ENCODE peak calls at places on chromosomes 3 and 15, in nine cellular contexts. One of them, this sample, is unnamed.

GRCh38 chr3:50562866-50563265 is 4.7 kb downstream of the C3orf18 start:
- DNase-seq in brain microvascular endothelial cell: no peak
- DNase-seq in upper lobe of right lung: no peak
- DNase-seq in A549: no peak
- DNase-seq in dorsolateral prefrontal cortex: no peak
- DNase-seq in omental fat pad: no peak
- DNase-seq in GM12878: no peak
- DNase-seq in bronchial epithelial cell: peak; percentile 86
- DNase-seq in CD4-positive, alpha-beta T cell: no peak
- DNase-seq in this sample: no peak

GRCh38 chr15:55694652-55695150 is 48.3 kb downstream of the PRTG start:
- DNase-seq in brain microvascular endothelial cell: no peak
- DNase-seq in upper lobe of right lung: no peak
- DNase-seq in A549: peak; percentile 41
- DNase-seq in dorsolateral prefrontal cortex: no peak
- DNase-seq in omental fat pad: no peak
- DNase-seq in GM12878: peak; percentile 48
- DNase-seq in bronchial epithelial cell: peak; percentile 7
- DNase-seq in CD4-positive, alpha-beta T cell: no peak
- DNase-seq in this sample: no peak

GRCh38 chr3:98978068-98978811 is 76.7 kb upstream of the DCBLD2 start:
- DNase-seq in brain microvascular endothelial cell: no peak
- DNase-seq in upper lobe of right lung: no peak
- DNase-seq in A549: no peak
- DNase-seq in dorsolateral prefrontal cortex: no peak
- DNase-seq in omental fat pad: no peak
- DNase-seq in GM12878: no peak
- DNase-seq in bronchial epithelial cell: no peak
- DNase-seq in CD4-positive, alpha-beta T cell: no peak
- DNase-seq in this sample: no peak

GRCh38 chr3:190265795-190266194 is 56.5 kb downstream of the CLDN1 start:
- DNase-seq in brain microvascular endothelial cell: peak; percentile 48
- DNase-seq in upper lobe of right lung: no peak
- DNase-seq in A549: no peak
- DNase-seq in dorsolateral prefrontal cortex: no peak
- DNase-seq in omental fat pad: no peak
- DNase-seq in GM12878: no peak
- DNase-seq in bronchial epithelial cell: peak; percentile 100
- DNase-seq in CD4-positive, alpha-beta T cell: no peak
- DNase-seq in this sample: no peak

GRCh38 chr3:169041677-169042171 is 621.8 kb downstream of the MECOM start:
- DNase-seq in brain microvascular endothelial cell: peak; percentile 18
- DNase-seq in upper lobe of right lung: no peak
- DNase-seq in A549: peak; percentile 40
- DNase-seq in dorsolateral prefrontal cortex: no peak
- DNase-seq in omental fat pad: no peak
- DNase-seq in GM12878: no peak
- DNase-seq in bronchial epithelial cell: peak; percentile 78
- DNase-seq in CD4-positive, alpha-beta T cell: no peak
- DNase-seq in this sample: no peak

GRCh38 chr15:98025237-98025636 is 64.7 kb downstream of the ARRDC4 start:
- DNase-seq in brain microvascular endothelial cell: no peak
- DNase-seq in upper lobe of right lung: no peak
- DNase-seq in A549: no peak
- DNase-seq in dorsolateral prefrontal cortex: no peak
- DNase-seq in omental fat pad: no peak
- DNase-seq in GM12878: no peak
- DNase-seq in bronchial epithelial cell: peak; percentile 93
- DNase-seq in CD4-positive, alpha-beta T cell: no peak
- DNase-seq in this sample: no peak

GRCh38 chr3:157354722-157355121 is 81.9 kb upstream of the PTX3 start:
- DNase-seq in brain microvascular endothelial cell: no peak
- DNase-seq in upper lobe of right lung: no peak
- DNase-seq in A549: peak; percentile 24
- DNase-seq in dorsolateral prefrontal cortex: no peak
- DNase-seq in omental fat pad: no peak
- DNase-seq in GM12878: no peak
- DNase-seq in bronchial epithelial cell: peak; percentile 26
- DNase-seq in CD4-positive, alpha-beta T cell: no peak
- DNase-seq in this sample: no peak

GRCh38 chr15:89175617-89176191 is 45.7 kb downstream of the RLBP1 start:
- DNase-seq in brain microvascular endothelial cell: no peak
- DNase-seq in upper lobe of right lung: no peak
- DNase-seq in A549: no peak
- DNase-seq in dorsolateral prefrontal cortex: no peak
- DNase-seq in omental fat pad: no peak
- DNase-seq in GM12878: no peak
- DNase-seq in bronchial epithelial cell: no peak
- DNase-seq in CD4-positive, alpha-beta T cell: no peak
- DNase-seq in this sample: no peak

GRCh38 chr3:124829175-124829818 is 57.9 kb downstream of the ITGB5 start:
- DNase-seq in brain microvascular endothelial cell: no peak
- DNase-seq in upper lobe of right lung: no peak
- DNase-seq in A549: no peak
- DNase-seq in dorsolateral prefrontal cortex: no peak
- DNase-seq in omental fat pad: no peak
- DNase-seq in GM12878: no peak
- DNase-seq in bronchial epithelial cell: no peak
- DNase-seq in CD4-positive, alpha-beta T cell: no peak
- DNase-seq in this sample: no peak

GRCh38 chr3:52721002-52721741 is 15.3 kb downstream of the SPCS1 start:
- DNase-seq in brain microvascular endothelial cell: no peak
- DNase-seq in upper lobe of right lung: no peak
- DNase-seq in A549: no peak
- DNase-seq in dorsolateral prefrontal cortex: no peak
- DNase-seq in omental fat pad: no peak
- DNase-seq in GM12878: no peak
- DNase-seq in bronchial epithelial cell: no peak
- DNase-seq in CD4-positive, alpha-beta T cell: no peak
- DNase-seq in this sample: no peak

GRCh38 chr3:57942872-57943283 is 65.3 kb upstream of the FLNB start:
- DNase-seq in brain microvascular endothelial cell: no peak
- DNase-seq in upper lobe of right lung: no peak
- DNase-seq in A549: no peak
- DNase-seq in dorsolateral prefrontal cortex: no peak
- DNase-seq in omental fat pad: no peak
- DNase-seq in GM12878: no peak
- DNase-seq in bronchial epithelial cell: no peak
- DNase-seq in CD4-positive, alpha-beta T cell: no peak
- DNase-seq in this sample: no peak

GRCh38 chr3:39870706-39871105 is 61.3 kb downstream of the MYRIP start:
- DNase-seq in brain microvascular endothelial cell: no peak
- DNase-seq in upper lobe of right lung: no peak
- DNase-seq in A549: no peak
- DNase-seq in dorsolateral prefrontal cortex: no peak
- DNase-seq in omental fat pad: no peak
- DNase-seq in GM12878: no peak
- DNase-seq in bronchial epithelial cell: peak; percentile 70
- DNase-seq in CD4-positive, alpha-beta T cell: no peak
- DNase-seq in this sample: no peak

GRCh38 chr3:126746395-126747177 is 42.5 kb downstream of the CHCHD6 start:
- DNase-seq in brain microvascular endothelial cell: peak; percentile 83
- DNase-seq in upper lobe of right lung: peak; percentile 79
- DNase-seq in A549: peak; percentile 52
- DNase-seq in dorsolateral prefrontal cortex: no peak
- DNase-seq in omental fat pad: no peak
- DNase-seq in GM12878: no peak
- DNase-seq in bronchial epithelial cell: peak; percentile 71
- DNase-seq in CD4-positive, alpha-beta T cell: no peak
- DNase-seq in this sample: no peak

GRCh38 chr15:64166104-64166890 is 3.5 kb upstream of the PPIB start:
- DNase-seq in brain microvascular endothelial cell: no peak
- DNase-seq in upper lobe of right lung: no peak
- DNase-seq in A549: no peak
- DNase-seq in dorsolateral prefrontal cortex: no peak
- DNase-seq in omental fat pad: no peak
- DNase-seq in GM12878: no peak
- DNase-seq in bronchial epithelial cell: no peak
- DNase-seq in CD4-positive, alpha-beta T cell: no peak
- DNase-seq in this sample: no peak

GRCh38 chr15:26667222-26667988 is 105.5 kb downstream of the GABRB3 start:
- DNase-seq in brain microvascular endothelial cell: no peak
- DNase-seq in upper lobe of right lung: peak; percentile 87
- DNase-seq in A549: peak; percentile 28
- DNase-seq in dorsolateral prefrontal cortex: no peak
- DNase-seq in omental fat pad: no peak
- DNase-seq in GM12878: no peak
- DNase-seq in bronchial epithelial cell: peak; percentile 63
- DNase-seq in CD4-positive, alpha-beta T cell: no peak
- DNase-seq in this sample: no peak

GRCh38 chr3:132396255-132396654 is 21.0 kb upstream of the DNAJC13 start:
- DNase-seq in brain microvascular endothelial cell: no peak
- DNase-seq in upper lobe of right lung: no peak
- DNase-seq in A549: no peak
- DNase-seq in dorsolateral prefrontal cortex: no peak
- DNase-seq in omental fat pad: no peak
- DNase-seq in GM12878: no peak
- DNase-seq in bronchial epithelial cell: no peak
- DNase-seq in CD4-positive, alpha-beta T cell: no peak
- DNase-seq in this sample: no peak

GRCh38 chr3:167913218-167913902 is 177.8 kb downstream of the SERPINI1 start:
- DNase-seq in brain microvascular endothelial cell: peak; percentile 35
- DNase-seq in upper lobe of right lung: no peak
- DNase-seq in A549: peak; percentile 5
- DNase-seq in dorsolateral prefrontal cortex: no peak
- DNase-seq in omental fat pad: no peak
- DNase-seq in GM12878: no peak
- DNase-seq in bronchial epithelial cell: peak; percentile 15
- DNase-seq in CD4-positive, alpha-beta T cell: no peak
- DNase-seq in this sample: no peak
- TF ChIP-seq CTCF in brain microvascular endothelial cell: peak; percentile 47
- TF ChIP-seq CTCF in upper lobe of right lung: peak; percentile 11
- TF ChIP-seq CTCF in A549: no peak
- TF ChIP-seq CTCF in dorsolateral prefrontal cortex: no peak
- TF ChIP-seq CTCF in omental fat pad: no peak
- TF ChIP-seq CTCF in GM12878: peak; percentile 9
- TF ChIP-seq CTCF in bronchial epithelial cell: no peak
- TF ChIP-seq CTCF in CD4-positive, alpha-beta T cell: no peak
- TF ChIP-seq CTCF in this sample: peak; percentile 30

GRCh38 chr15:85760531-85761371 is 34.0 kb downstream of the KLHL25 start:
- DNase-seq in brain microvascular endothelial cell: no peak
- DNase-seq in upper lobe of right lung: no peak
- DNase-seq in A549: no peak
- DNase-seq in dorsolateral prefrontal cortex: no peak
- DNase-seq in omental fat pad: no peak
- DNase-seq in GM12878: no peak
- DNase-seq in bronchial epithelial cell: no peak
- DNase-seq in CD4-positive, alpha-beta T cell: no peak
- DNase-seq in this sample: no peak
- TF ChIP-seq CTCF in brain microvascular endothelial cell: peak; percentile 45
- TF ChIP-seq CTCF in upper lobe of right lung: no peak
- TF ChIP-seq CTCF in A549: peak; percentile 51
- TF ChIP-seq CTCF in dorsolateral prefrontal cortex: no peak
- TF ChIP-seq CTCF in omental fat pad: no peak
- TF ChIP-seq CTCF in GM12878: peak; percentile 6
- TF ChIP-seq CTCF in bronchial epithelial cell: no peak
- TF ChIP-seq CTCF in CD4-positive, alpha-beta T cell: no peak
- TF ChIP-seq CTCF in this sample: no peak

GRCh38 chr3:156005698-156006097 is 114.7 kb upstream of the KCNAB1 start:
- DNase-seq in brain microvascular endothelial cell: no peak
- DNase-seq in upper lobe of right lung: no peak
- DNase-seq in A549: no peak
- DNase-seq in dorsolateral prefrontal cortex: no peak
- DNase-seq in omental fat pad: no peak
- DNase-seq in GM12878: no peak
- DNase-seq in bronchial epithelial cell: no peak
- DNase-seq in CD4-positive, alpha-beta T cell: no peak
- DNase-seq in this sample: no peak

GRCh38 chr3:156014456-156014855 is 105.9 kb upstream of the KCNAB1 start:
- DNase-seq in brain microvascular endothelial cell: no peak
- DNase-seq in upper lobe of right lung: no peak
- DNase-seq in A549: no peak
- DNase-seq in dorsolateral prefrontal cortex: no peak
- DNase-seq in omental fat pad: no peak
- DNase-seq in GM12878: no peak
- DNase-seq in bronchial epithelial cell: no peak
- DNase-seq in CD4-positive, alpha-beta T cell: no peak
- DNase-seq in this sample: no peak

GRCh38 chr3:156010829-156011228 is 109.5 kb upstream of the KCNAB1 start:
- DNase-seq in brain microvascular endothelial cell: no peak
- DNase-seq in upper lobe of right lung: no peak
- DNase-seq in A549: peak; percentile 55
- DNase-seq in dorsolateral prefrontal cortex: peak; percentile 58
- DNase-seq in omental fat pad: no peak
- DNase-seq in GM12878: no peak
- DNase-seq in bronchial epithelial cell: peak; percentile 39
- DNase-seq in CD4-positive, alpha-beta T cell: no peak
- DNase-seq in this sample: no peak
- TF ChIP-seq CTCF in brain microvascular endothelial cell: peak; percentile 50
- TF ChIP-seq CTCF in upper lobe of right lung: peak; percentile 14
- TF ChIP-seq CTCF in A549: peak; percentile 47
- TF ChIP-seq CTCF in dorsolateral prefrontal cortex: peak; percentile 61
- TF ChIP-seq CTCF in omental fat pad: no peak
- TF ChIP-seq CTCF in GM12878: peak; percentile 39
- TF ChIP-seq CTCF in bronchial epithelial cell: peak; percentile 58
- TF ChIP-seq CTCF in CD4-positive, alpha-beta T cell: no peak
- TF ChIP-seq CTCF in this sample: peak; percentile 62

GRCh38 chr3:61822588-61822987 is 261.2 kb downstream of the PTPRG start:
- DNase-seq in brain microvascular endothelial cell: no peak
- DNase-seq in upper lobe of right lung: no peak
- DNase-seq in A549: no peak
- DNase-seq in dorsolateral prefrontal cortex: no peak
- DNase-seq in omental fat pad: no peak
- DNase-seq in GM12878: no peak
- DNase-seq in bronchial epithelial cell: no peak
- DNase-seq in CD4-positive, alpha-beta T cell: no peak
- DNase-seq in this sample: no peak

GRCh38 chr3:61819861-61820260 is 258.5 kb downstream of the PTPRG start:
- DNase-seq in brain microvascular endothelial cell: no peak
- DNase-seq in upper lobe of right lung: no peak
- DNase-seq in A549: no peak
- DNase-seq in dorsolateral prefrontal cortex: no peak
- DNase-seq in omental fat pad: no peak
- DNase-seq in GM12878: no peak
- DNase-seq in bronchial epithelial cell: peak; percentile 23
- DNase-seq in CD4-positive, alpha-beta T cell: no peak
- DNase-seq in this sample: no peak

GRCh38 chr3:61820306-61820992 is 259.1 kb downstream of the PTPRG start:
- DNase-seq in brain microvascular endothelial cell: no peak
- DNase-seq in upper lobe of right lung: no peak
- DNase-seq in A549: no peak
- DNase-seq in dorsolateral prefrontal cortex: no peak
- DNase-seq in omental fat pad: no peak
- DNase-seq in GM12878: no peak
- DNase-seq in bronchial epithelial cell: no peak
- DNase-seq in CD4-positive, alpha-beta T cell: no peak
- DNase-seq in this sample: no peak

GRCh38 chr3:61824553-61825135 is 263.3 kb downstream of the PTPRG start:
- DNase-seq in brain microvascular endothelial cell: no peak
- DNase-seq in upper lobe of right lung: no peak
- DNase-seq in A549: no peak
- DNase-seq in dorsolateral prefrontal cortex: no peak
- DNase-seq in omental fat pad: no peak
- DNase-seq in GM12878: no peak
- DNase-seq in bronchial epithelial cell: no peak
- DNase-seq in CD4-positive, alpha-beta T cell: no peak
- DNase-seq in this sample: no peak

DNA sequence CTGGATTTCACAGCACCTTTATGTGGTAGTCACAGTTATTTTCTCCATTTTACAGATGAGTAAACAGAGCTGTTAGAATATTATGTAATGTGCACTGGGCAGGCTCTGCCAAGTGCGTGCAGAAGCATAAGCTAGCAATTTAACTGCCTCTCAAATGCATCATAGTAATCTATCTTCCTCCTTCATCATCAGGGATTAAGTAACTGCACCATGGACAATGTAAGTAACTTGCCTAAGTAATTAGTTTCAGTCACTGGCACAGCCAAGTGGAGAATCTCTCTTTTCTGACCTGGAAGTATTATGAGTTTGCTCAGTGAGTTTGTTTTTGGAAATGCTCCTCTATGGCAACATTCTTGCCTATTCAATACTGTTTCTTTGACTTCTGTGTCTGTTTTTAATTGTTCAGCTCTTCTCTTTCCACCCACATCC is 260.5 kb downstream of the PTPRG start:
- DNase-seq in brain microvascular endothelial cell: no peak
- DNase-seq in upper lobe of right lung: no peak
- DNase-seq in A549: no peak
- DNase-seq in dorsolateral prefrontal cortex: no peak
- DNase-seq in omental fat pad: no peak
- DNase-seq in GM12878: no peak
- DNase-seq in bronchial epithelial cell: no peak
- DNase-seq in CD4-positive, alpha-beta T cell: no peak
- DNase-seq in this sample: no peak
- TF ChIP-seq CTCF in brain microvascular endothelial cell: no peak
- TF ChIP-seq CTCF in upper lobe of right lung: no peak
- TF ChIP-seq CTCF in A549: no peak
- TF ChIP-seq CTCF in dorsolateral prefrontal cortex: no peak
- TF ChIP-seq CTCF in omental fat pad: no peak
- TF ChIP-seq CTCF in GM12878: no peak
- TF ChIP-seq CTCF in bronchial epithelial cell: no peak
- TF ChIP-seq CTCF in CD4-positive, alpha-beta T cell: no peak
- TF ChIP-seq CTCF in this sample: no peak